ENCODE peak calls at places on chromosomes 3 and 15, in five cellular contexts. J, V, Q, X and R are unnamed samples.
A peak's percentile ranks its signal among the peaks of the same experiment; 100 is the strongest.

GRCh38 chr3:31960793-31961431 is 20.1 kb downstream of the OSBPL10 start:
- DNase-seq in J (peak; percentile 80), Q (peak; percentile 55), X (no peak), V (no peak), R (no peak)

GRCh38 chr3:35737527-35737926 is 98.2 kb downstream of the ARPP21 start:
- DNase-seq in X (no peak), V (no peak), Q (no peak), J (no peak), R (no peak)

GRCh38 chr3:25043757-25044156 is 384.3 kb upstream of the RARB start:
- DNase-seq in Q (no peak), J (no peak), X (no peak), V (no peak), R (no peak)

GRCh38 chr3:184234224-184234623 is 4.8 kb downstream of the VWA5B2 start:
- DNase-seq in J (peak; percentile 90), Q (peak; percentile 81), V (peak; percentile 83), X (peak; percentile 35), R (peak; percentile 39)

GRCh38 chr3:42493798-42494151 is 8.7 kb upstream of the VIPR1 start:
- DNase-seq in X (no peak), V (no peak), Q (no peak), J (no peak), R (no peak)

GRCh38 chr3:69016901-69017300 is 3.4 kb upstream of the EOGT start:
- DNase-seq in J (no peak), Q (no peak), X (no peak), V (no peak), R (no peak)

GRCh38 chr3:150407818-150408231 is 273 bp upstream of the TSC22D2 start:
- DNase-seq in J (no peak), Q (no peak), V (no peak), X (no peak), R (no peak)

GRCh38 chr3:131453536-131453935 is 49.2 kb downstream of the MRPL3 start:
- DNase-seq in V (no peak), X (no peak), J (no peak), Q (no peak), R (no peak)

GRCh38 chr3:134364061-134364935 is 9.9 kb downstream of the AMOTL2 start:
- DNase-seq in J (peak; percentile 99), V (no peak), X (peak; percentile 37), Q (peak; percentile 98), R (peak; percentile 94)

GRCh38 chr15:31227954-31228542 is 98.6 kb upstream of the KLF13 start:
- DNase-seq in V (peak; percentile 44), X (peak; percentile 43), Q (no peak), J (no peak), R (no peak)

GRCh38 chr3:111796566-111796965 is 62.5 kb upstream of the PHLDB2 start:
- DNase-seq in V (no peak), J (no peak), X (no peak), Q (no peak), R (no peak)

GRCh38 chr3:128503164-128503651 is 10.2 kb upstream of the GATA2 start:
- DNase-seq in Q (peak; percentile 30), V (peak; percentile 59), J (peak; percentile 23), X (no peak), R (no peak)

GRCh38 chr3:189355481-189356201 is 183.9 kb downstream of the TPRG1 start:
- DNase-seq in X (peak; percentile 57), Q (peak; percentile 44), J (no peak), V (no peak), R (peak; percentile 51)

GRCh38 chr3:176359211-176359610 is 838.1 kb downstream of the TBL1XR1 start:
- DNase-seq in Q (no peak), V (no peak), X (no peak), J (no peak), R (no peak)

GRCh38 chr3:101978348-101978747 is 129.0 kb downstream of the NFKBIZ start:
- DNase-seq in V (no peak), Q (no peak), X (peak; percentile 40), J (no peak), R (no peak)

GRCh38 chr15:60444289-60444912 is 34.5 kb downstream of the ICE2 start:
- DNase-seq in X (peak; percentile 12), Q (no peak), J (peak; percentile 71), V (no peak), R (no peak)

GRCh38 chr15:71664622-71665021 is 145.7 kb upstream of the NR2E3 start:
- DNase-seq in X (no peak), J (no peak), V (no peak), Q (no peak), R (no peak)

GRCh38 chr3:175479800-175480199 is 620.7 kb downstream of the NAALADL2 start:
- DNase-seq in X (no peak), J (no peak), V (no peak), Q (no peak), R (no peak)

GRCh38 chr3:11140054-11140712 is 14.1 kb upstream of the HRH1 start:
- DNase-seq in V (peak; percentile 92), Q (no peak), J (no peak), X (peak; percentile 98), R (no peak)

GRCh38 chr3:71303627-71304260 is 279.8 kb downstream of the FOXP1 start:
- DNase-seq in V (no peak), X (no peak), J (no peak), Q (no peak), R (no peak)